ENCODE peak calls at places on chromosomes 3 and 15, in ten cellular contexts. One of them, this sample, is unnamed.

GRCh38 chr15:94864600-94864999 is 633.2 kb downstream of the MCTP2 start:
- DNase-seq in stimulated activated CD4-positive, alpha-beta T cell treated with anti-CD3 and anti-CD28 coated beads, Interleukin-1b, Interleukin-23, amount 100 ng/mL, for 24 hours: no peak
- DNase-seq in T-helper 9 cell: no peak
- DNase-seq in MG63: no peak
- DNase-seq in kidney tubule cell: no peak
- DNase-seq in hepatocyte: no peak
- DNase-seq in activated CD4-positive, alpha-beta T cell treated with anti-CD3 and anti-CD28 coated beads, Interleukin-2, amount 10 ng/mL, durations not matched to agents 7 days and 5 days: no peak
- DNase-seq in RPMI8226: no peak
- DNase-seq in cardiac fibroblast: no peak
- DNase-seq in left lung: no peak
- DNase-seq in this sample: no peak

GRCh38 chr3:99957086-99957821 is 139.6 kb downstream of the CMSS1 start:
- DNase-seq in stimulated activated CD4-positive, alpha-beta T cell treated with anti-CD3 and anti-CD28 coated beads, Interleukin-1b, Interleukin-23, amount 100 ng/mL, for 24 hours: no peak
- DNase-seq in T-helper 9 cell: no peak
- DNase-seq in MG63: no peak
- DNase-seq in kidney tubule cell: no peak
- DNase-seq in hepatocyte: no peak
- DNase-seq in activated CD4-positive, alpha-beta T cell treated with anti-CD3 and anti-CD28 coated beads, Interleukin-2, amount 10 ng/mL, durations not matched to agents 7 days and 5 days: no peak
- DNase-seq in RPMI8226: no peak
- DNase-seq in cardiac fibroblast: no peak
- DNase-seq in left lung: no peak
- DNase-seq in this sample: no peak

GRCh38 chr3:157311633-157312365 is 124.9 kb upstream of the PTX3 start:
- DNase-seq in stimulated activated CD4-positive, alpha-beta T cell treated with anti-CD3 and anti-CD28 coated beads, Interleukin-1b, Interleukin-23, amount 100 ng/mL, for 24 hours: no peak
- DNase-seq in T-helper 9 cell: no peak
- DNase-seq in MG63: no peak
- DNase-seq in kidney tubule cell: no peak
- DNase-seq in hepatocyte: no peak
- DNase-seq in activated CD4-positive, alpha-beta T cell treated with anti-CD3 and anti-CD28 coated beads, Interleukin-2, amount 10 ng/mL, durations not matched to agents 7 days and 5 days: no peak
- DNase-seq in RPMI8226: no peak
- DNase-seq in cardiac fibroblast: peak
- DNase-seq in left lung: no peak
- DNase-seq in this sample: no peak

GRCh38 chr3:46297658-46298423 is 55.6 kb downstream of the CCR3 start:
- DNase-seq in stimulated activated CD4-positive, alpha-beta T cell treated with anti-CD3 and anti-CD28 coated beads, Interleukin-1b, Interleukin-23, amount 100 ng/mL, for 24 hours: no peak
- DNase-seq in T-helper 9 cell: no peak
- DNase-seq in MG63: peak
- DNase-seq in kidney tubule cell: no peak
- DNase-seq in hepatocyte: no peak
- DNase-seq in activated CD4-positive, alpha-beta T cell treated with anti-CD3 and anti-CD28 coated beads, Interleukin-2, amount 10 ng/mL, durations not matched to agents 7 days and 5 days: no peak
- DNase-seq in RPMI8226: peak
- DNase-seq in cardiac fibroblast: no peak
- DNase-seq in left lung: no peak
- DNase-seq in this sample: peak

GRCh38 chr3:38088126-38088525 is 48.8 kb downstream of the ACAA1 start:
- DNase-seq in stimulated activated CD4-positive, alpha-beta T cell treated with anti-CD3 and anti-CD28 coated beads, Interleukin-1b, Interleukin-23, amount 100 ng/mL, for 24 hours: no peak
- DNase-seq in T-helper 9 cell: no peak
- DNase-seq in MG63: no peak
- DNase-seq in kidney tubule cell: no peak
- DNase-seq in hepatocyte: no peak
- DNase-seq in activated CD4-positive, alpha-beta T cell treated with anti-CD3 and anti-CD28 coated beads, Interleukin-2, amount 10 ng/mL, durations not matched to agents 7 days and 5 days: no peak
- DNase-seq in RPMI8226: no peak
- DNase-seq in cardiac fibroblast: no peak
- DNase-seq in left lung: no peak
- DNase-seq in this sample: no peak

GRCh38 chr3:171967932-171968678 is 71.3 kb upstream of the FNDC3B start:
- DNase-seq in stimulated activated CD4-positive, alpha-beta T cell treated with anti-CD3 and anti-CD28 coated beads, Interleukin-1b, Interleukin-23, amount 100 ng/mL, for 24 hours: no peak
- DNase-seq in T-helper 9 cell: no peak
- DNase-seq in MG63: no peak
- DNase-seq in kidney tubule cell: no peak
- DNase-seq in hepatocyte: no peak
- DNase-seq in activated CD4-positive, alpha-beta T cell treated with anti-CD3 and anti-CD28 coated beads, Interleukin-2, amount 10 ng/mL, durations not matched to agents 7 days and 5 days: no peak
- DNase-seq in RPMI8226: no peak
- DNase-seq in cardiac fibroblast: peak
- DNase-seq in left lung: no peak
- DNase-seq in this sample: no peak

GRCh38 chr3:113685956-113686721 is 10.3 kb downstream of the USF3 start:
- DNase-seq in stimulated activated CD4-positive, alpha-beta T cell treated with anti-CD3 and anti-CD28 coated beads, Interleukin-1b, Interleukin-23, amount 100 ng/mL, for 24 hours: no peak
- DNase-seq in T-helper 9 cell: no peak
- DNase-seq in MG63: no peak
- DNase-seq in kidney tubule cell: peak
- DNase-seq in hepatocyte: peak
- DNase-seq in activated CD4-positive, alpha-beta T cell treated with anti-CD3 and anti-CD28 coated beads, Interleukin-2, amount 10 ng/mL, durations not matched to agents 7 days and 5 days: no peak
- DNase-seq in RPMI8226: no peak
- DNase-seq in cardiac fibroblast: peak
- DNase-seq in left lung: no peak
- DNase-seq in this sample: no peak

GRCh38 chr15:28130651-28131050 is 31.5 kb upstream of the OCA2 start:
- DNase-seq in stimulated activated CD4-positive, alpha-beta T cell treated with anti-CD3 and anti-CD28 coated beads, Interleukin-1b, Interleukin-23, amount 100 ng/mL, for 24 hours: no peak
- DNase-seq in T-helper 9 cell: no peak
- DNase-seq in MG63: no peak
- DNase-seq in kidney tubule cell: no peak
- DNase-seq in hepatocyte: no peak
- DNase-seq in activated CD4-positive, alpha-beta T cell treated with anti-CD3 and anti-CD28 coated beads, Interleukin-2, amount 10 ng/mL, durations not matched to agents 7 days and 5 days: no peak
- DNase-seq in RPMI8226: no peak
- DNase-seq in cardiac fibroblast: no peak
- DNase-seq in left lung: no peak
- DNase-seq in this sample: no peak

GRCh38 chr3:71581981-71582611 is 1.4 kb downstream of the FOXP1 start:
- DNase-seq in stimulated activated CD4-positive, alpha-beta T cell treated with anti-CD3 and anti-CD28 coated beads, Interleukin-1b, Interleukin-23, amount 100 ng/mL, for 24 hours: peak
- DNase-seq in T-helper 9 cell: peak
- DNase-seq in MG63: peak
- DNase-seq in kidney tubule cell: peak
- DNase-seq in hepatocyte: peak
- DNase-seq in activated CD4-positive, alpha-beta T cell treated with anti-CD3 and anti-CD28 coated beads, Interleukin-2, amount 10 ng/mL, durations not matched to agents 7 days and 5 days: peak
- DNase-seq in RPMI8226: no peak
- DNase-seq in cardiac fibroblast: peak
- DNase-seq in left lung: peak
- DNase-seq in this sample: no peak

GRCh38 chr3:177478170-177478859 is 281.0 kb upstream of the TBL1XR1 start:
- DNase-seq in stimulated activated CD4-positive, alpha-beta T cell treated with anti-CD3 and anti-CD28 coated beads, Interleukin-1b, Interleukin-23, amount 100 ng/mL, for 24 hours: no peak
- DNase-seq in T-helper 9 cell: no peak
- DNase-seq in MG63: peak
- DNase-seq in kidney tubule cell: peak
- DNase-seq in hepatocyte: peak
- DNase-seq in activated CD4-positive, alpha-beta T cell treated with anti-CD3 and anti-CD28 coated beads, Interleukin-2, amount 10 ng/mL, durations not matched to agents 7 days and 5 days: no peak
- DNase-seq in RPMI8226: peak
- DNase-seq in cardiac fibroblast: peak
- DNase-seq in left lung: peak
- DNase-seq in this sample: no peak

GRCh38 chr3:149553781-149554451 is 79.4 kb downstream of the TM4SF4 start:
- DNase-seq in stimulated activated CD4-positive, alpha-beta T cell treated with anti-CD3 and anti-CD28 coated beads, Interleukin-1b, Interleukin-23, amount 100 ng/mL, for 24 hours: no peak
- DNase-seq in T-helper 9 cell: no peak
- DNase-seq in MG63: peak
- DNase-seq in kidney tubule cell: peak
- DNase-seq in hepatocyte: peak
- DNase-seq in activated CD4-positive, alpha-beta T cell treated with anti-CD3 and anti-CD28 coated beads, Interleukin-2, amount 10 ng/mL, durations not matched to agents 7 days and 5 days: no peak
- DNase-seq in RPMI8226: peak
- DNase-seq in cardiac fibroblast: peak
- DNase-seq in left lung: peak
- DNase-seq in this sample: no peak

GRCh38 chr3:25861566-25861965 is 71.7 kb downstream of the OXSM start:
- DNase-seq in stimulated activated CD4-positive, alpha-beta T cell treated with anti-CD3 and anti-CD28 coated beads, Interleukin-1b, Interleukin-23, amount 100 ng/mL, for 24 hours: no peak
- DNase-seq in T-helper 9 cell: no peak
- DNase-seq in MG63: no peak
- DNase-seq in kidney tubule cell: no peak
- DNase-seq in hepatocyte: no peak
- DNase-seq in activated CD4-positive, alpha-beta T cell treated with anti-CD3 and anti-CD28 coated beads, Interleukin-2, amount 10 ng/mL, durations not matched to agents 7 days and 5 days: no peak
- DNase-seq in RPMI8226: no peak
- DNase-seq in cardiac fibroblast: no peak
- DNase-seq in left lung: no peak
- DNase-seq in this sample: peak

GRCh38 chr3:80278056-80278455 is 510.3 kb upstream of the ROBO1 start:
- DNase-seq in stimulated activated CD4-positive, alpha-beta T cell treated with anti-CD3 and anti-CD28 coated beads, Interleukin-1b, Interleukin-23, amount 100 ng/mL, for 24 hours: no peak
- DNase-seq in T-helper 9 cell: no peak
- DNase-seq in MG63: no peak
- DNase-seq in kidney tubule cell: no peak
- DNase-seq in hepatocyte: no peak
- DNase-seq in activated CD4-positive, alpha-beta T cell treated with anti-CD3 and anti-CD28 coated beads, Interleukin-2, amount 10 ng/mL, durations not matched to agents 7 days and 5 days: no peak
- DNase-seq in RPMI8226: no peak
- DNase-seq in cardiac fibroblast: no peak
- DNase-seq in left lung: no peak
- DNase-seq in this sample: no peak

GRCh38 chr3:136305879-136306278 is 55.7 kb downstream of the PCCB start:
- DNase-seq in stimulated activated CD4-positive, alpha-beta T cell treated with anti-CD3 and anti-CD28 coated beads, Interleukin-1b, Interleukin-23, amount 100 ng/mL, for 24 hours: no peak
- DNase-seq in T-helper 9 cell: no peak
- DNase-seq in MG63: no peak
- DNase-seq in kidney tubule cell: peak
- DNase-seq in hepatocyte: no peak
- DNase-seq in activated CD4-positive, alpha-beta T cell treated with anti-CD3 and anti-CD28 coated beads, Interleukin-2, amount 10 ng/mL, durations not matched to agents 7 days and 5 days: peak
- DNase-seq in RPMI8226: peak
- DNase-seq in cardiac fibroblast: peak
- DNase-seq in left lung: no peak
- DNase-seq in this sample: peak

GRCh38 chr3:123423806-123424205 is 25.1 kb downstream of the ADCY5 start:
- DNase-seq in stimulated activated CD4-positive, alpha-beta T cell treated with anti-CD3 and anti-CD28 coated beads, Interleukin-1b, Interleukin-23, amount 100 ng/mL, for 24 hours: no peak
- DNase-seq in T-helper 9 cell: no peak
- DNase-seq in MG63: no peak
- DNase-seq in kidney tubule cell: no peak
- DNase-seq in hepatocyte: no peak
- DNase-seq in activated CD4-positive, alpha-beta T cell treated with anti-CD3 and anti-CD28 coated beads, Interleukin-2, amount 10 ng/mL, durations not matched to agents 7 days and 5 days: no peak
- DNase-seq in RPMI8226: no peak
- DNase-seq in cardiac fibroblast: no peak
- DNase-seq in left lung: no peak
- DNase-seq in this sample: no peak

GRCh38 chr3:111156506-111156905 is 84.9 kb downstream of the NECTIN3 start:
- DNase-seq in stimulated activated CD4-positive, alpha-beta T cell treated with anti-CD3 and anti-CD28 coated beads, Interleukin-1b, Interleukin-23, amount 100 ng/mL, for 24 hours: no peak
- DNase-seq in T-helper 9 cell: no peak
- DNase-seq in MG63: no peak
- DNase-seq in kidney tubule cell: no peak
- DNase-seq in hepatocyte: no peak
- DNase-seq in activated CD4-positive, alpha-beta T cell treated with anti-CD3 and anti-CD28 coated beads, Interleukin-2, amount 10 ng/mL, durations not matched to agents 7 days and 5 days: no peak
- DNase-seq in RPMI8226: no peak
- DNase-seq in cardiac fibroblast: no peak
- DNase-seq in left lung: no peak
- DNase-seq in this sample: no peak

GRCh38 chr15:93302080-93302765 is 213.2 kb upstream of the RGMA start:
- DNase-seq in stimulated activated CD4-positive, alpha-beta T cell treated with anti-CD3 and anti-CD28 coated beads, Interleukin-1b, Interleukin-23, amount 100 ng/mL, for 24 hours: no peak
- DNase-seq in T-helper 9 cell: no peak
- DNase-seq in MG63: no peak
- DNase-seq in kidney tubule cell: no peak
- DNase-seq in hepatocyte: no peak
- DNase-seq in activated CD4-positive, alpha-beta T cell treated with anti-CD3 and anti-CD28 coated beads, Interleukin-2, amount 10 ng/mL, durations not matched to agents 7 days and 5 days: no peak
- DNase-seq in RPMI8226: no peak
- DNase-seq in cardiac fibroblast: no peak
- DNase-seq in left lung: no peak
- DNase-seq in this sample: no peak

GRCh38 chr3:187274977-187275338 is 16.6 kb downstream of the MASP1 start:
- DNase-seq in stimulated activated CD4-positive, alpha-beta T cell treated with anti-CD3 and anti-CD28 coated beads, Interleukin-1b, Interleukin-23, amount 100 ng/mL, for 24 hours: no peak
- DNase-seq in T-helper 9 cell: no peak
- DNase-seq in MG63: no peak
- DNase-seq in kidney tubule cell: peak
- DNase-seq in hepatocyte: no peak
- DNase-seq in activated CD4-positive, alpha-beta T cell treated with anti-CD3 and anti-CD28 coated beads, Interleukin-2, amount 10 ng/mL, durations not matched to agents 7 days and 5 days: no peak
- DNase-seq in RPMI8226: no peak
- DNase-seq in cardiac fibroblast: no peak
- DNase-seq in left lung: no peak
- DNase-seq in this sample: no peak

GRCh38 chr3:63364909-63365308 is 86.8 kb downstream of the SYNPR start:
- DNase-seq in stimulated activated CD4-positive, alpha-beta T cell treated with anti-CD3 and anti-CD28 coated beads, Interleukin-1b, Interleukin-23, amount 100 ng/mL, for 24 hours: no peak
- DNase-seq in T-helper 9 cell: no peak
- DNase-seq in MG63: no peak
- DNase-seq in kidney tubule cell: no peak
- DNase-seq in hepatocyte: peak
- DNase-seq in activated CD4-positive, alpha-beta T cell treated with anti-CD3 and anti-CD28 coated beads, Interleukin-2, amount 10 ng/mL, durations not matched to agents 7 days and 5 days: no peak
- DNase-seq in RPMI8226: no peak
- DNase-seq in cardiac fibroblast: no peak
- DNase-seq in left lung: no peak
- DNase-seq in this sample: no peak

GRCh38 chr3:151047636-151048035 is 37.8 kb upstream of the MED12L start:
- DNase-seq in stimulated activated CD4-positive, alpha-beta T cell treated with anti-CD3 and anti-CD28 coated beads, Interleukin-1b, Interleukin-23, amount 100 ng/mL, for 24 hours: no peak
- DNase-seq in T-helper 9 cell: no peak
- DNase-seq in MG63: no peak
- DNase-seq in kidney tubule cell: no peak
- DNase-seq in hepatocyte: peak
- DNase-seq in activated CD4-positive, alpha-beta T cell treated with anti-CD3 and anti-CD28 coated beads, Interleukin-2, amount 10 ng/mL, durations not matched to agents 7 days and 5 days: no peak
- DNase-seq in RPMI8226: no peak
- DNase-seq in cardiac fibroblast: peak
- DNase-seq in left lung: no peak
- DNase-seq in this sample: no peak

GRCh38 chr3:177781686-177782161 is 584.4 kb upstream of the TBL1XR1 start:
- DNase-seq in stimulated activated CD4-positive, alpha-beta T cell treated with anti-CD3 and anti-CD28 coated beads, Interleukin-1b, Interleukin-23, amount 100 ng/mL, for 24 hours: no peak
- DNase-seq in T-helper 9 cell: no peak
- DNase-seq in MG63: no peak
- DNase-seq in kidney tubule cell: no peak
- DNase-seq in hepatocyte: no peak
- DNase-seq in activated CD4-positive, alpha-beta T cell treated with anti-CD3 and anti-CD28 coated beads, Interleukin-2, amount 10 ng/mL, durations not matched to agents 7 days and 5 days: no peak
- DNase-seq in RPMI8226: no peak
- DNase-seq in cardiac fibroblast: peak
- DNase-seq in left lung: no peak
- DNase-seq in this sample: no peak

GRCh38 chr3:196339493-196340254 is 1.5 kb upstream of the TM4SF19 start:
- DNase-seq in stimulated activated CD4-positive, alpha-beta T cell treated with anti-CD3 and anti-CD28 coated beads, Interleukin-1b, Interleukin-23, amount 100 ng/mL, for 24 hours: no peak
- DNase-seq in T-helper 9 cell: no peak
- DNase-seq in MG63: peak
- DNase-seq in kidney tubule cell: peak
- DNase-seq in hepatocyte: no peak
- DNase-seq in activated CD4-positive, alpha-beta T cell treated with anti-CD3 and anti-CD28 coated beads, Interleukin-2, amount 10 ng/mL, durations not matched to agents 7 days and 5 days: no peak
- DNase-seq in RPMI8226: no peak
- DNase-seq in cardiac fibroblast: peak
- DNase-seq in left lung: no peak
- DNase-seq in this sample: no peak

GRCh38 chr15:43143203-43143941 is 10.0 kb downstream of the TMEM62 start:
- DNase-seq in stimulated activated CD4-positive, alpha-beta T cell treated with anti-CD3 and anti-CD28 coated beads, Interleukin-1b, Interleukin-23, amount 100 ng/mL, for 24 hours: no peak
- DNase-seq in T-helper 9 cell: no peak
- DNase-seq in MG63: no peak
- DNase-seq in kidney tubule cell: no peak
- DNase-seq in hepatocyte: no peak
- DNase-seq in activated CD4-positive, alpha-beta T cell treated with anti-CD3 and anti-CD28 coated beads, Interleukin-2, amount 10 ng/mL, durations not matched to agents 7 days and 5 days: no peak
- DNase-seq in RPMI8226: no peak
- DNase-seq in cardiac fibroblast: peak
- DNase-seq in left lung: no peak
- DNase-seq in this sample: no peak

GRCh38 chr3:32428092-32429068 is 36.7 kb downstream of the CMTM7 start:
- DNase-seq in stimulated activated CD4-positive, alpha-beta T cell treated with anti-CD3 and anti-CD28 coated beads, Interleukin-1b, Interleukin-23, amount 100 ng/mL, for 24 hours: no peak
- DNase-seq in T-helper 9 cell: peak
- DNase-seq in MG63: no peak
- DNase-seq in kidney tubule cell: no peak
- DNase-seq in hepatocyte: no peak
- DNase-seq in activated CD4-positive, alpha-beta T cell treated with anti-CD3 and anti-CD28 coated beads, Interleukin-2, amount 10 ng/mL, durations not matched to agents 7 days and 5 days: peak
- DNase-seq in RPMI8226: peak
- DNase-seq in cardiac fibroblast: no peak
- DNase-seq in left lung: no peak
- DNase-seq in this sample: peak

GRCh38 chr3:23202203-23202920 is 765 bp upstream of the UBE2E2 start:
- DNase-seq in stimulated activated CD4-positive, alpha-beta T cell treated with anti-CD3 and anti-CD28 coated beads, Interleukin-1b, Interleukin-23, amount 100 ng/mL, for 24 hours: no peak
- DNase-seq in T-helper 9 cell: no peak
- DNase-seq in MG63: peak
- DNase-seq in kidney tubule cell: peak
- DNase-seq in hepatocyte: no peak
- DNase-seq in activated CD4-positive, alpha-beta T cell treated with anti-CD3 and anti-CD28 coated beads, Interleukin-2, amount 10 ng/mL, durations not matched to agents 7 days and 5 days: peak
- DNase-seq in RPMI8226: no peak
- DNase-seq in cardiac fibroblast: peak
- DNase-seq in left lung: no peak
- DNase-seq in this sample: no peak

GRCh38 chr15:69319384-69320375 is 21.0 kb downstream of the PAQR5 start:
- DNase-seq in stimulated activated CD4-positive, alpha-beta T cell treated with anti-CD3 and anti-CD28 coated beads, Interleukin-1b, Interleukin-23, amount 100 ng/mL, for 24 hours: no peak
- DNase-seq in T-helper 9 cell: no peak
- DNase-seq in MG63: no peak
- DNase-seq in kidney tubule cell: no peak
- DNase-seq in hepatocyte: no peak
- DNase-seq in activated CD4-positive, alpha-beta T cell treated with anti-CD3 and anti-CD28 coated beads, Interleukin-2, amount 10 ng/mL, durations not matched to agents 7 days and 5 days: no peak
- DNase-seq in RPMI8226: no peak
- DNase-seq in cardiac fibroblast: no peak
- DNase-seq in left lung: no peak
- DNase-seq in this sample: no peak

GRCh38 chr3:111321786-111322185 is 220.2 kb upstream of the CD96 start:
- DNase-seq in stimulated activated CD4-positive, alpha-beta T cell treated with anti-CD3 and anti-CD28 coated beads, Interleukin-1b, Interleukin-23, amount 100 ng/mL, for 24 hours: no peak
- DNase-seq in T-helper 9 cell: no peak
- DNase-seq in MG63: no peak
- DNase-seq in kidney tubule cell: peak
- DNase-seq in hepatocyte: no peak
- DNase-seq in activated CD4-positive, alpha-beta T cell treated with anti-CD3 and anti-CD28 coated beads, Interleukin-2, amount 10 ng/mL, durations not matched to agents 7 days and 5 days: no peak
- DNase-seq in RPMI8226: no peak
- DNase-seq in cardiac fibroblast: no peak
- DNase-seq in left lung: no peak
- DNase-seq in this sample: no peak

GRCh38 chr3:177370396-177370795 is 173.1 kb upstream of the TBL1XR1 start:
- DNase-seq in stimulated activated CD4-positive, alpha-beta T cell treated with anti-CD3 and anti-CD28 coated beads, Interleukin-1b, Interleukin-23, amount 100 ng/mL, for 24 hours: no peak
- DNase-seq in T-helper 9 cell: no peak
- DNase-seq in MG63: no peak
- DNase-seq in kidney tubule cell: no peak
- DNase-seq in hepatocyte: no peak
- DNase-seq in activated CD4-positive, alpha-beta T cell treated with anti-CD3 and anti-CD28 coated beads, Interleukin-2, amount 10 ng/mL, durations not matched to agents 7 days and 5 days: no peak
- DNase-seq in RPMI8226: no peak
- DNase-seq in cardiac fibroblast: no peak
- DNase-seq in left lung: no peak
- DNase-seq in this sample: peak